ENCODE peak calls at places on chromosome 16, in seven cellular contexts. J, D, X, V, S, M and N are unnamed samples.

GRCh38 chr16:57600048-57600835 is 28.2 kb upstream of the ADGRG1 start:
- DNase-seq in S (peak), D (peak), V (peak), J (peak), M (no peak), X (peak), N (peak)

GRCh38 chr16:11583171-11583570 is 3.5 kb downstream of the LITAF start:
- DNase-seq in M (no peak), J (no peak), V (no peak), X (no peak), D (no peak), S (no peak), N (no peak)

GRCh38 chr16:75402174-75402820 is 31.0 kb downstream of the CFDP1 start:
- DNase-seq in V (no peak), X (no peak), S (no peak), J (no peak), M (no peak), D (no peak), N (no peak)

GRCh38 chr16:31460582-31461002 is 1.3 kb downstream of the ARMC5 start:
- DNase-seq in M (no peak), D (peak), V (no peak), S (no peak), J (peak), X (peak), N (no peak)

GRCh38 chr16:13453938-13454553 is 465.9 kb upstream of the ERCC4 start:
- DNase-seq in D (peak), M (no peak), V (no peak), S (peak), X (peak), J (peak), N (no peak)

GRCh38 chr16:47309581-47310312 is 151.1 kb downstream of the ITFG1 start:
- DNase-seq in V (no peak), X (no peak), M (no peak), S (no peak), J (no peak), D (no peak), N (no peak)

GRCh38 chr16:57590654-57591085 is 37.8 kb upstream of the ADGRG1 start:
- DNase-seq in M (no peak), X (peak), D (no peak), J (no peak), V (no peak), S (no peak), N (no peak)

GRCh38 chr16:56262148-56262878 is 71.0 kb downstream of the GNAO1 start:
- DNase-seq in V (no peak), X (no peak), S (no peak), D (no peak), M (no peak), J (no peak), N (no peak)

GRCh38 chr16:89198417-89199240 is 1.7 kb downstream of the SLC22A31 start:
- DNase-seq in S (no peak), X (no peak), D (no peak), J (no peak), M (no peak), V (no peak), N (no peak)

GRCh38 chr16:88297178-88297720 is 85.5 kb upstream of the ZNF469 start:
- DNase-seq in V (no peak), S (no peak), X (no peak), M (no peak), J (no peak), D (no peak), N (no peak)

GRCh38 chr16:68737046-68737729 is at the start of gene CDH1:
- DNase-seq in V (peak), S (peak), X (no peak), D (peak), M (no peak), J (no peak), N (no peak)

GRCh38 chr16:1790611-1791255 is 2.8 kb downstream of the IGFALS start:
- DNase-seq in J (no peak), M (no peak), S (no peak), V (peak), X (no peak), D (no peak), N (no peak)

GRCh38 chr16:70684146-70685060 is 1.4 kb downstream of the MTSS2 start:
- DNase-seq in J (no peak), X (no peak), D (no peak), V (no peak), M (no peak), S (no peak), N (no peak)

GRCh38 chr16:28187595-28188004 is 24.2 kb downstream of the XPO6 start:
- DNase-seq in X (no peak), D (no peak), J (no peak), S (no peak), V (no peak), M (peak), N (no peak)

GRCh38 chr16:69329369-69330285 is 761 bp downstream of the PDF start:
- DNase-seq in M (no peak), J (no peak), V (no peak), D (peak), S (no peak), X (no peak), N (no peak)

GRCh38 chr16:69440236-69440635 is 15.8 kb downstream of the CYB5B start:
- DNase-seq in D (no peak), V (no peak), X (no peak), J (no peak), M (no peak), S (no peak), N (no peak)

GRCh38 chr16:88370365-88370764 is 12.4 kb upstream of the ZNF469 start:
- DNase-seq in X (no peak), S (no peak), J (no peak), M (no peak), D (no peak), V (no peak), N (no peak)

GRCh38 chr16:31099860-31100638 is 5.5 kb upstream of the VKORC1 start:
- DNase-seq in J (no peak), D (no peak), M (no peak), X (peak), V (no peak), S (no peak), N (no peak)

GRCh38 chr16:24538756-24539294 is 541 bp upstream of the RBBP6 start:
- DNase-seq in J (no peak), S (peak), X (peak), M (no peak), D (no peak), V (peak), N (no peak)

GRCh38 chr16:46922239-46922638 is 38.1 kb downstream of the GPT2 start:
- DNase-seq in X (no peak), V (no peak), M (no peak), S (peak), D (no peak), J (no peak), N (no peak)

GRCh38 chr16:10081201-10081940 is 100.9 kb downstream of the GRIN2A start:
- DNase-seq in X (no peak), V (no peak), S (no peak), M (no peak), D (no peak), J (no peak), N (no peak)

GRCh38 chr16:84593825-84594724 is 23.8 kb downstream of the COTL1 start:
- DNase-seq in M (peak), D (peak), X (peak), S (peak), V (peak), J (peak), N (no peak)

GRCh38 chr16:27080870-27081269 is 14.1 kb downstream of the C16orf82 start:
- DNase-seq in S (no peak), M (no peak), D (peak), X (peak), J (no peak), V (no peak), N (no peak)

GRCh38 chr16:12626411-12626810 is 177.3 kb downstream of the CPPED1 start:
- DNase-seq in S (no peak), J (no peak), X (no peak), V (no peak), M (no peak), D (no peak), N (peak)

GRCh38 chr16:11896776-11897175 is 19.0 kb downstream of the GSPT1 start:
- DNase-seq in D (no peak), J (no peak), X (no peak), M (no peak), S (no peak), V (no peak), N (no peak)

GRCh38 chr16:66741131-66741900 is 10.1 kb downstream of the DYNC1LI2 start:
- DNase-seq in M (no peak), S (peak), X (peak), D (no peak), V (peak), J (no peak), N (no peak)

GRCh38 chr16:31138621-31139578 is 3.4 kb upstream of the PRSS8 start:
- DNase-seq in X (peak), S (peak), D (peak), M (no peak), J (no peak), V (peak), N (peak)

DNA sequence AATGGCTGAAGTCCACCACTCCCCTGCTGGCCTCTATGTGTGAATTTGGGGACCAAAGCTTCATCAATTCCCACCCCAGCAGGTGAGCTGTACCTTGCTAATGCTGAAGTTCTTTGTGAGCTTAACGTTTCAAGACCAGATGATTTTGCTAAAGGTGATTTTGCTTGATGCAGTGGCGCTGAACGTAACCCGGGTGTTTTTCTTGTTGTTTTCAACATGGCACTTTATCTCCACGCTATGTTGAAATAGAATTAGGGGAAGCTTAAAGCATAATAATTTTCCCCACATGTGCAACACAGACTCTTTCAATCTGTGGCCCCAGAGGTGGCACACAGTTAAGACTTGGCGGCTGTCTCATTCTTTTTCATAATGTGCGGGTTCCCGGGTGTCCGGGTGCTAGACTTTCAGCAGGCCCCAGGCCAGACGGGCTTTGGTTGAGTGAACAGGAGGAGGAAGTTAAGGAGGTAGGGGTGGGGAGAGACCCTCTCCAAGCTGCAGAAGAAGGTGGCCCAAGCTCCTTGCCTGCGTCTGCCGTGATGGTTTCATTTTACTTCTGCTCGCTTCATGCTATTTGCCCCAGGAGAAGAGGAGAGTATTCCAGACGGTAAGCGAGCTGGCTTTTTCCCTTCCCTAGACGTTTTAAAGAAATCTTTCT is 4.0 kb downstream of the FOXC2 start:
- DNase-seq in V (no peak), D (peak), M (no peak), S (no peak), J (no peak), X (no peak), N (no peak)
- H3K27ac ChIP-seq in V (no peak), D (no peak), M (no peak), S (no peak), J (no peak), X (no peak), N (no peak)

GRCh38 chr16:660459-661183 is 7.3 kb upstream of the RHOT2 start:
- DNase-seq in M (peak), J (peak), V (peak), D (peak), X (no peak), S (peak), N (no peak)
- TF ChIP-seq POLR2AphosphoS5 in M (no peak), J (peak), V (no peak), D (peak), X (no peak), S (no peak), N (no peak)

GRCh38 chr16:16031401-16031800 is 82.0 kb downstream of the ABCC1 start:
- DNase-seq in M (no peak), D (no peak), V (no peak), S (no peak), J (no peak), X (no peak), N (no peak)
- H3K27ac ChIP-seq in M (no peak), D (peak), V (peak), S (peak), J (no peak), X (no peak), N (no peak)

GRCh38 chr16:7437843-7438242 is 105.2 kb downstream of the RBFOX1 start:
- DNase-seq in J (no peak), V (no peak), S (no peak), X (no peak), D (no peak), M (no peak), N (no peak)
- TF ChIP-seq POLR2AphosphoS5 in J (no peak), V (no peak), S (no peak), X (no peak), D (no peak), M (no peak), N (no peak)

GRCh38 chr16:82655720-82656500 is 29.1 kb downstream of the CDH13 start:
- DNase-seq in V (no peak), D (no peak), X (no peak), J (no peak), M (no peak), S (no peak), N (no peak)
- H3K27ac ChIP-seq in V (peak), D (no peak), X (no peak), J (no peak), M (peak), S (no peak), N (no peak)

DNA sequence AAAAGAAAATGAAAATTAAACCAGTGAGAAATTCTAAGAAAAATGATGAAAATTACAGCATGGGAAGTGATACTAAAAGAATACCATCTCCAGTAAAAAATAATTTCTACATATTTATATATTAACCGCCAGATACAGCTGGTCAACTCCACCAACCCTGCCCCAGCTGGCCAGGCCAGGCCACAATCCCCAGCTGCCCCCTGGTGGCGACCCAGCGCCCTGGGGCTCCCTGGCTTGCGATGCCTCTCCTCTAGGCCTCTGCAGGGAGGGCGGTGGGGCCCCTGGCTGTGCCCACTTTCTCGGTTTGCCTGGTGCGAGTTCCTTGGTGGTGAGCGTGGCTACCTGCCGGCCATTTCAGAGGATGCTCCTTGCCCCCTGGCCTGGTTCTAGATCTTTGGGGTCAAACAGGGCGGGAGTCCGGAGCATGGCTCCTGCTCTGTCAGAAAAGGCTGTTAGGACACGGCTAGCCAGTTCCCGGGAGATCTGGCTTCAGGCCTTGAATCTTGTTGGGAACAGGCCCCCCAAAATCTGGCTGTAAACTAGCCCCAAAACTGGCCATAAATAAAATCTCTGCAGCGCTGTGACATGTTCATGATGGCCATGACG is 14.5 kb downstream of the GLIS2 start:
- DNase-seq in M (no peak), D (peak), V (peak), S (peak), J (peak), X (peak), N (no peak)
- TF ChIP-seq POLR2AphosphoS5 in M (no peak), D (no peak), V (peak), S (no peak), J (no peak), X (no peak), N (no peak)